ENCODE peak calls at places on chromosomes 6 and 20, in ten cellular contexts. M is esophagus squamous epithelium, F is ascending aorta, C is GM23248, K is pancreas, L is thoracic aorta, T is left lung, P is tibial nerve, Q is RWPE1, H is iPS DF 6.9. Y is an unnamed sample.

GRCh38 chr6:36177166-36177565 is 19.4 kb upstream of the BRPF3 start:
- DNase-seq in M (no peak), F (no peak), C (no peak), K (no peak), L (no peak), T (no peak), P (no peak), Q (no peak), H (no peak), Y (no peak)

GRCh38 chr6:124478906-124479305 is 483.3 kb upstream of the RNF217 start:
- DNase-seq in M (no peak), F (no peak), C (no peak), K (no peak), L (no peak), T (no peak), P (no peak), Q (no peak), H (no peak), Y (no peak)

GRCh38 chr20:13441388-13441787 is 197.3 kb downstream of the TASP1 start:
- DNase-seq in M (no peak), F (no peak), C (no peak), K (no peak), L (no peak), T (no peak), P (no peak), Q (no peak), H (no peak), Y (no peak)

GRCh38 chr6:108578166-108578565 is 17.4 kb downstream of the FOXO3 start:
- DNase-seq in M (no peak), F (no peak), C (no peak), K (no peak), L (no peak), T (no peak), P (no peak), Q (no peak), H (no peak), Y (no peak)

GRCh38 chr6:143775326-143775725 is 67.8 kb upstream of the LTV1 start:
- DNase-seq in M (no peak), F (no peak), C (no peak), K (no peak), L (no peak), T (no peak), P (no peak), Q (no peak), H (no peak), Y (no peak)

GRCh38 chr6:116313377-116313776 is 33.6 kb upstream of the TSPYL1 start:
- DNase-seq in M (no peak), F (no peak), C (peak; percentile 63), K (no peak), L (no peak), T (no peak), P (no peak), Q (no peak), H (no peak), Y (no peak)

GRCh38 chr6:7770111-7770510 is 44.2 kb downstream of the BMP6 start:
- DNase-seq in M (no peak), F (no peak), C (no peak), K (no peak), L (no peak), T (no peak), P (no peak), Q (no peak), H (no peak), Y (no peak)

GRCh38 chr6:4607026-4607704 is 169.0 kb upstream of the CDYL start:
- DNase-seq in M (no peak), F (no peak), C (peak; percentile 64), K (no peak), L (no peak), T (no peak), P (peak; percentile 44), Q (peak; percentile 68), H (no peak), Y (peak; percentile 51)

GRCh38 chr6:142088858-142089216 is 43.9 kb upstream of the GJE1 start:
- DNase-seq in M (no peak), F (no peak), C (peak; percentile 66), K (no peak), L (no peak), T (peak; percentile 35), P (no peak), Q (peak; percentile 71), H (no peak), Y (no peak)

GRCh38 chr20:58149412-58150091 is 78.9 kb downstream of the ANKRD60 start:
- DNase-seq in M (no peak), F (no peak), C (peak; percentile 36), K (no peak), L (no peak), T (no peak), P (no peak), Q (peak; percentile 62), H (no peak), Y (no peak)

GRCh38 chr6:141000917-141001316 is 1131.8 kb upstream of the GJE1 start:
- DNase-seq in M (no peak), F (no peak), C (no peak), K (no peak), L (no peak), T (no peak), P (no peak), Q (no peak), H (no peak), Y (no peak)

GRCh38 chr6:39887692-39888450 is 46.4 kb downstream of the MOCS1 start:
- DNase-seq in M (no peak), F (peak; percentile 67), C (peak; percentile 88), K (peak; percentile 51), L (peak; percentile 70), T (peak; percentile 64), P (peak; percentile 64), Q (no peak), H (no peak), Y (peak; percentile 58)

GRCh38 chr6:170008386-170008785 is 257.0 kb downstream of the ERMARD start:
- DNase-seq in M (no peak), F (no peak), C (no peak), K (no peak), L (no peak), T (no peak), P (no peak), Q (no peak), H (no peak), Y (no peak)

GRCh38 chr6:88780714-88781389 is 182.6 kb downstream of the RNGTT start:
- DNase-seq in M (no peak), F (no peak), C (peak; percentile 76), K (peak; percentile 21), L (peak; percentile 3), T (peak; percentile 32), P (peak; percentile 22), Q (peak; percentile 20), H (peak; percentile 57), Y (peak; percentile 3)

DNA sequence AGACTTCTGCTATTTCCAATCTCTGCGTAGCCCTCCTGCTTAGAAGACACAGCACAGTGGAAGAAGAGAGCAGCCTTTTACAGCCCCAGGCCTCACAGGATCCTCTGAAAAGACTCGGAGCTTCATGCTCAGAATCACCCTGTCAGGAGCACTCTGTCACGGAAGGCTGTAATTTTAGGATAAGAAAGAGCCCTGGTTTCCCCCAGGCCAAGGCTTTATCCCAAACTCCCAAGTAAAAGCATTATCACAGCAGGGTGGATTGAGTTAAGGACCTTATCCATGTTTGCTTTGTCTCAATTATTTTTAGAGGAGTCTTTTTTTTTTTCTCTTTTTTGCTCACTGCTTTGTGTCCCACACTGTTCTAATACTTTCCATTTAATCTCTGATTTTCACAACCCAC is 39.2 kb downstream of the ANKS1A start:
- DNase-seq in M (no peak), F (no peak), C (no peak), K (no peak), L (no peak), T (no peak), P (no peak), Q (no peak), H (no peak), Y (no peak)
- H3K27ac ChIP-seq in M (no peak overlapping the region), F (no peak overlapping the region), C (no peak overlapping the region), K (no peak overlapping the region), L (no peak overlapping the region), T (no peak overlapping the region), P (no peak overlapping the region), Q (no peak overlapping the region), H (no peak overlapping the region), Y (no peak overlapping the region)

GRCh38 chr6:41941280-41942044 is at the start of gene CCND3:
- DNase-seq in M (peak; percentile 50), F (peak; percentile 57), C (peak; percentile 98), K (peak; percentile 89), L (peak; percentile 65), T (peak; percentile 95), P (peak; percentile 83), Q (peak; percentile 85), H (no peak), Y (peak; percentile 86)
- H3K27ac ChIP-seq in M (peak within 1 kb of the TSS; percentile 84), F (peak within 1 kb of the TSS; percentile 83), C (peak within 1 kb of the TSS; percentile 77), K (peak within 1 kb of the TSS; percentile 53), L (peak within 1 kb of the TSS; percentile 71), T (peak within 1 kb of the TSS; percentile 94), P (peak within 1 kb of the TSS; percentile 73), Q (peak within 1 kb of the TSS; percentile 83), H (no peak within 1 kb of the TSS), Y (peak within 1 kb of the TSS; percentile 87)

GRCh38 chr20:1844723-1845523 is 50.3 kb upstream of the SIRPA start:
- DNase-seq in M (no peak), F (peak; percentile 56), C (peak; percentile 52), K (peak; percentile 51), L (no peak), T (peak; percentile 81), P (peak; percentile 72), Q (no peak), H (no peak), Y (no peak)

GRCh38 chr20:1838479-1839279 is 56.5 kb upstream of the SIRPA start:
- DNase-seq in M (no peak), F (no peak), C (no peak), K (no peak), L (no peak), T (no peak), P (no peak), Q (no peak), H (no peak), Y (no peak)

GRCh38 chr20:1842281-1842680 is 52.9 kb upstream of the SIRPA start:
- DNase-seq in M (no peak), F (no peak), C (no peak), K (no peak), L (no peak), T (no peak), P (no peak), Q (no peak), H (no peak), Y (no peak)

GRCh38 chr20:1841554-1842140 is 53.6 kb upstream of the SIRPA start:
- DNase-seq in M (no peak), F (no peak), C (peak; percentile 66), K (no peak), L (no peak), T (no peak), P (no peak), Q (peak; percentile 44), H (no peak), Y (no peak)

GRCh38 chr20:1840865-1841553 is 54.2 kb upstream of the SIRPA start:
- DNase-seq in M (no peak), F (no peak), C (peak; percentile 47), K (no peak), L (no peak), T (no peak), P (no peak), Q (no peak), H (no peak), Y (no peak)
- H3K27ac ChIP-seq in M (no peak overlapping the region), F (no peak overlapping the region), C (peak overlapping the region; percentile 32), K (no peak overlapping the region), L (no peak overlapping the region), T (peak overlapping the region; percentile 96), P (no peak overlapping the region), Q (peak overlapping the region; percentile 78), H (no peak overlapping the region), Y (peak overlapping the region; percentile 69)

DNA sequence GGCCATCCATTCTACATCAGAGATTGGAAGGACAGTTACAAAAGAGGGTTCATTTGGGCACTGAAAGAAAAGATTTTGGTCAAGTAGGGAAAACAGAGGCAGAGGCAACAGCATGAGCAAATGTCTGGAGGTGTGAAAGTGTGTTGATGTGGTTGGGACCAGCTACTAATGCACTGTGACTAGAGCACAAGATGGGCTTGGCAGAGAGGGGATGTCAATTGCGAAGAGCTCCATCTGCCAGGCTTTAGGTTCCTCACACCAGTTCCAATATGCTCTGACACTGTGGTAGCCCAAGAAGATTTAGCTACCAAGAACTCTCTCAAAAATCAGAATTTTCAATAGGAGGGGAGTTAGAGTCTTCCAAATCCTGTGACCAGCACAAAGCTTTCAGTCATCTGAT is 42.1 kb downstream of the TRAF3IP2 start:
- DNase-seq in M (no peak), F (no peak), C (no peak), K (no peak), L (no peak), T (no peak), P (no peak), Q (no peak), H (no peak), Y (no peak)
- H3K27ac ChIP-seq in M (peak overlapping the region; percentile 47), F (peak overlapping the region; percentile 55), C (peak overlapping the region; percentile 82), K (no peak overlapping the region), L (peak overlapping the region; percentile 75), T (no peak overlapping the region), P (no peak overlapping the region), Q (no peak overlapping the region), H (no peak overlapping the region), Y (no peak overlapping the region)